ENCODE peak calls at places on chromosomes 6 and 20, in four cellular contexts. L, W, S and N are unnamed samples.

GRCh38 chr6:96823743-96824142 is 13.5 kb downstream of the GPR63 start:
- DNase-seq in S (no peak), L (no peak), W (no peak), N (no peak)

GRCh38 chr6:13866291-13866690 is 51.9 kb upstream of the MCUR1 start:
- DNase-seq in W (no peak), L (no peak), S (no peak), N (no peak)

GRCh38 chr6:11613858-11614257 is 76.3 kb downstream of the TMEM170B start:
- DNase-seq in W (no peak), L (no peak), S (no peak), N (no peak)

GRCh38 chr6:125612400-125612846 is 137.0 kb upstream of the HEY2 start:
- DNase-seq in W (no peak), S (no peak), L (no peak), N (no peak)

GRCh38 chr6:13987400-13987865 is 62.7 kb downstream of the RNF182 start:
- DNase-seq in S (no peak), L (no peak), W (no peak), N (no peak)

GRCh38 chr6:45608252-45608911 is 230.6 kb upstream of the SUPT3H start:
- DNase-seq in W (no peak), S (no peak), L (no peak), N (peak)

GRCh38 chr20:23260181-23260840 is 90.3 kb upstream of the NXT1 start:
- DNase-seq in L (no peak), S (no peak), W (no peak), N (no peak)

GRCh38 chr20:59087829-59088433 is 45.3 kb upstream of the PRELID3B start:
- DNase-seq in S (peak), L (peak), W (peak), N (peak)

GRCh38 chr20:31644701-31645100 is 7.0 kb downstream of the COX4I2 start:
- DNase-seq in L (no peak), S (no peak), W (no peak), N (no peak)

GRCh38 chr20:5674176-5674660 is 76.0 kb upstream of the SHLD1 start:
- DNase-seq in W (no peak), S (no peak), L (peak), N (peak)

GRCh38 chr6:113908801-113909200 is 51.7 kb downstream of the MARCKS start:
- DNase-seq in W (no peak), S (no peak), L (no peak), N (no peak)

GRCh38 chr6:39812853-39813533 is 20.8 kb downstream of the DAAM2 start:
- DNase-seq in L (no peak), S (no peak), W (no peak), N (no peak)

GRCh38 chr6:3612341-3613041 is 139.0 kb downstream of the PXDC1 start:
- DNase-seq in L (no peak), S (no peak), W (no peak), N (no peak)

GRCh38 chr6:90160013-90160412 is 136.6 kb downstream of the BACH2 start:
- DNase-seq in S (no peak), W (no peak), L (no peak), N (no peak)

GRCh38 chr20:32285621-32286334 is 8.3 kb downstream of the KIF3B start:
- DNase-seq in W (no peak), S (no peak), L (peak), N (peak)

GRCh38 chr20:33731693-33732165 is at the start of gene ZNF341:
- DNase-seq in S (peak), W (peak), L (peak), N (peak)

GRCh38 chr6:77844822-77845221 is 192.0 kb downstream of the MEI4 start:
- DNase-seq in W (no peak), L (no peak), S (no peak), N (no peak)

GRCh38 chr6:91166271-91166670 is 579.4 kb upstream of the MAP3K7 start:
- DNase-seq in L (no peak), W (no peak), S (no peak), N (no peak)

GRCh38 chr20:51255417-51255816 is 232.5 kb upstream of the KCNG1 start:
- DNase-seq in W (no peak), S (no peak), L (no peak), N (no peak)

GRCh38 chr6:129099696-129100095 is 216.8 kb downstream of the LAMA2 start:
- DNase-seq in S (no peak), L (no peak), W (no peak), N (no peak)

GRCh38 chr20:1326031-1326930 is 2.7 kb downstream of the SDCBP2 start:
- DNase-seq in S (no peak), W (no peak), L (no peak), N (no peak)

GRCh38 chr6:51854876-51855275 is 232.5 kb downstream of the PKHD1 start:
- DNase-seq in W (peak), S (no peak), L (no peak), N (no peak)

GRCh38 chr6:18081025-18081668 is 41.3 kb downstream of the NHLRC1 start:
- DNase-seq in W (no peak), L (no peak), S (no peak), N (no peak)

GRCh38 chr6:39770476-39770875 is 21.7 kb upstream of the DAAM2 start:
- DNase-seq in S (no peak), L (no peak), W (no peak), N (no peak)

GRCh38 chr20:62258499-62259293 is 20.4 kb downstream of the OSBPL2 start:
- DNase-seq in W (no peak), S (no peak), L (no peak), N (no peak)

GRCh38 chr6:50829898-50830439 is 11.3 kb downstream of the TFAP2B start:
- DNase-seq in S (no peak), W (no peak), L (no peak), N (no peak)

GRCh38 chr6:8066108-8066507 is 1.9 kb upstream of the BLOC1S5 start:
- DNase-seq in L (no peak), W (no peak), S (no peak), N (peak)

GRCh38 chr20:57112448-57112847 is 154.0 kb downstream of the BMP7 start:
- DNase-seq in W (no peak), L (no peak), S (no peak), N (no peak)

GRCh38 chr6:26240981-26241770 is 123.8 kb upstream of the BTN3A2 start:
- DNase-seq in S (peak), L (no peak), W (no peak), N (peak)

GRCh38 chr6:27687154-27688013 is 214.5 kb upstream of the ZNF184 start:
- DNase-seq in L (peak), S (peak), W (peak), N (peak)

GRCh38 chr6:90284745-90285481 is 11.7 kb downstream of the BACH2 start:
- DNase-seq in S (no peak), L (peak), W (peak), N (peak)

GRCh38 chr6:135182993-135183531 is 2.0 kb downstream of the MYB start:
- DNase-seq in S (peak), W (peak), L (peak), N (peak)

GRCh38 chr20:41228858-41229257 is 88.7 kb downstream of the ZHX3 start:
- DNase-seq in S (no peak), W (no peak), L (no peak), N (no peak)

GRCh38 chr20:57006411-57007170 is 259.9 kb downstream of the BMP7 start:
- DNase-seq in S (no peak), L (no peak), W (no peak), N (no peak)

GRCh38 chr20:44861547-44862006 is 23.9 kb upstream of the YWHAB start:
- DNase-seq in S (no peak), L (no peak), W (no peak), N (no peak)

GRCh38 chr6:69294862-69295261 is 501.9 kb downstream of the LMBRD1 start:
- DNase-seq in S (no peak), W (no peak), L (no peak), N (no peak)

GRCh38 chr6:55704421-55704820 is 125.4 kb upstream of the HMGCLL1 start:
- DNase-seq in W (no peak), S (no peak), L (no peak), N (no peak)

GRCh38 chr6:166707045-166707444 is 80.0 kb upstream of the RPS6KA2 start:
- DNase-seq in S (peak), L (peak), W (peak), N (peak)
- TF ChIP-seq CTCF in S (peak), L (peak), W (peak), N (no peak)

GRCh38 chr6:76682842-76683241 is 610.4 kb upstream of the IMPG1 start:
- DNase-seq in S (no peak), L (no peak), W (no peak), N (no peak)
- TF ChIP-seq CTCF in S (peak), L (peak), W (peak), N (no peak)

GRCh38 chr20:63932606-63933160 is 23.5 kb downstream of the UCKL1 start:
- DNase-seq in L (no peak), S (no peak), W (no peak), N (no peak)

GRCh38 chr20:63933646-63934045 is 22.6 kb downstream of the UCKL1 start:
- DNase-seq in S (no peak), W (no peak), L (no peak), N (no peak)

GRCh38 chr20:63935447-63935846 is 20.8 kb downstream of the UCKL1 start:
- DNase-seq in L (no peak), S (no peak), W (no peak), N (no peak)

GRCh38 chr20:63931735-63932134 is 24.5 kb downstream of the UCKL1 start:
- DNase-seq in W (no peak), S (no peak), L (no peak), N (no peak)

DNA sequence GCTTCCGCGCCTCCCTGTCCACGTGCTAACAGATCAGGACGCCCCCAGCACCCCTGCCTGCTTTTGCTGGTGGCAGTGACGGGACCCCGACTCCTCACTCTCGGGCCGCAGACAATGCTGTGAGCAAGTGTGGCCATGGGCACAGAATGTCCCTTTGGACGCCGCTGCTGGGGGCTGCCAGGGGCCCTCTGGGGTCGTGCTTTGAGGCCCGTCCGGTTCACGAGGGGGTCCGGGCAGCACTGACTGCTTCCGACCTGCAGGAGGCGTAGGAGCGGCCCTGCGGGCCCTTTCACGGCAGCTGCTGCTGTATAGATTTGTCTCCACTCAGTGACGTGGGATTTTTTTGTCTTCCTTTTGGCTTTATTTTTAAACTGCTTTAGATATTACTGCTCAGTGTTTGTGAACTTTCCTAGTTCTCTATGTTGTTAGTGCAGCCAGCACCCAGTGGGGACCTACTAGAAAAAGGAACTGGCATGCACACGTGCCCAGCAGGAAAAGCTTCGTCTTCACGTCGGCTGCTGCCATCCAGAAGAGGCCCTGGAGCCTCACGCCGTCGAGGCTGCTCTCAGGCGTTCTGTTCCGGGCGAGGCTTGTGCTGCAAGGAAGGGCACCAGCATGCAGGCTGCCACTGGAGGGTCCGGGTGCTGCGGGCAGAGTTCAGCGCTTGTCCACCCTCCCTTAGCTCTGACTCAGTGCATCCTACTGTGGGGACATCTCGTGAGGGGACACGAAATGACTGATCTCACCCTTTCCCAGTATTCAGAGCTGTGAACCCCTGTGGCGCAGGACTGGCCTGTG is 21.7 kb downstream of the UCKL1 start:
- DNase-seq in L (no peak), W (peak), S (no peak), N (no peak)
- TF ChIP-seq CTCF in L (no peak), W (peak), S (peak), N (peak)

GRCh38 chr20:8304124-8304800 is 172.2 kb downstream of the PLCB1 start:
- DNase-seq in S (no peak), W (no peak), L (no peak), N (no peak)
- TF ChIP-seq CTCF in S (no peak), W (no peak), L (no peak), N (no peak)

DNA sequence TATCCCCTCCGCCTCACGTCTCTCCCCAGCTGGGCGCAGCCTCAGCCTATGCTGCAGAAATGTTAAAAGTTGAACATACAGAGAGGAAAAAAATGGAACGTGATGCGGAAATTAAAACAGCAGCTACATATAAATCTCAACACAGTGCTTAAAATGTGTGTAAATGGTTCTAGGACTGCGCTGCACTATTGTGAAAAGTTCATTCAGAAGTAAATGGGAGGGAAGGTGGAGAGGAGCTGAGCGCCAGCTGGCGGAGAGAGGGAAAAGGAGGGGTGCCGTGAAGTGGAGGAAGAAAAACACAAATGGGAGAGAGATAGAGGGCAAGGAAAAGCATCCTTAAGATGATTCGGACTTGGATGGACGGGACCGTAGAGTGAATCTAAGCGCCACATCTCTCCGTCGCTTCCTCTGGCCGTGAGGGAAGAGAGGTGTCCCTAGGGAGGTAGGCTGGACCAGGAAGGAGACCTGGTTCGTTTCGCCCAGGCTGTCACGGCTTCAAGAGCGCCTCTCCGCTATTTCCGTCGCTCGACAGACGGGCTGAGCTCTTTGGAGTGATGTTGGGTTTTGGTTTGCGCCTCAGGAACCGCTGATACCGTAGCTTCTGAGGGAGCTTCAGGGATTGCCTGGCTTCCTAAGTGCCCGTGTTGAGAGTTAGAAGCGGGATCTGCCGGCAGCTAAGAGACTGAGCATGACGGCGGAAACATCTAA is 113.7 kb downstream of the TRIM27 start:
- DNase-seq in W (peak), S (no peak), L (no peak), N (no peak)
- TF ChIP-seq CTCF in W (no peak), S (no peak), L (no peak), N (no peak)

DNA sequence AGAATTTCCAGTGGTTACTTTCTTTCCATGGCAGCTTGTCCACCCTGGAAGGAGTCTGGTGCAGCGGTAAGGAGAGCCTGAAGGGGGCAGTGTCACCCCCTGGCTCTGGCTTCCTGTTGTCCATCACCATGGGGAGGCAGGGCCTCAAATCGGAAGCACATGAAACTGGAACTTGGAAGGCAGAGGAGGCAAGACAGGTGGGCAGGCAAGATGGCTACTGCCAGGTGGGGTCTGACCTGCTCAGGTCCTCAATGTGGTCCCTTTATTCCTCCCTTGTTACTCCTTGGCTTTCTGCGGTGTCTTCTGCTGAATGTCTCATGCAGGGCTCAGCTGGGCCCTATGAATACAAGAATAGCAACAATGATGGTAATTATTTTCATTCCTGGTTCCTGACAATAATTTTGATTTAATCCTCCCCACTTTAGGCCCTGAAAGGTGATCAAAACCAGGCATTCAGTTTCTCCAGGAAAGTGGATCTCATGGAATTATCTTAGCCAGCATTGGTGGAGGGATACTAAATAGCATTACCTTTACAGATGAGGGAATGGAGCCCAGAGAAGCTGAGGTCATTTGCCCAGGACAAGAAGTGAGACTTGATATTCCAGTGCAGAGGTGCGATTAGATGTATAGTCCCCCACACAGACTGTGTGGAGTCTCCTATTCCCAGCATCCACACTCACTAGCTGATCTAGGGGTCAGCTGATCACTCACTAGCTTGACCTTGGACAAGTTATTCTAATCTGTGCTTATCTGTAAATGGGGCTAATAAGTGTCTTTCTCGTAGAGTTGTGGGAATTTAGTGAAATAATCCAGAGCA is 17.6 kb upstream of the SNAI1 start:
- DNase-seq in S (no peak), L (peak), W (peak), N (peak)
- TF ChIP-seq CTCF in S (peak), L (peak), W (peak), N (peak)

GRCh38 chr6:44457606-44458005 is 70.1 kb downstream of the CDC5L start:
- DNase-seq in L (no peak), W (no peak), S (no peak), N (no peak)
- TF ChIP-seq CTCF in L (no peak), W (no peak), S (no peak), N (no peak)

GRCh38 chr6:43953794-43954310 is 173.4 kb downstream of the MRPL14 start:
- DNase-seq in S (no peak), W (peak), L (no peak), N (peak)
- TF ChIP-seq CTCF in S (no peak), W (peak), L (no peak), N (no peak)